ENCODE peak calls at places on chromosomes 12 and 14, in nine cellular contexts. G is ovary, T is PC-3, Y is left ventricle myocardium inferior, M is uterus, E is stomach, J is cardiac muscle cell, W is heart right ventricle, A is heart left ventricle. D is an unnamed sample.
A peak's percentile ranks its signal among the peaks of the same experiment; 100 is the strongest.

GRCh38 chr12:20403230-20403629 is 34.9 kb downstream of the PDE3A start:
- DNase-seq in E (no peak), J (no peak), G (no peak), A (no peak), W (no peak), M (no peak), Y (no peak), T (no peak), D (no peak)

GRCh38 chr12:59843260-59843843 is 247.5 kb downstream of the SLC16A7 start:
- DNase-seq in A (no peak), W (no peak), Y (no peak), J (no peak), M (no peak), T (peak; percentile 64), E (no peak), G (no peak), D (no peak)

GRCh38 chr12:120013659-120014380 is 24.8 kb downstream of the BICDL1 start:
- DNase-seq in T (peak; percentile 68), Y (no peak), J (no peak), M (no peak), W (no peak), E (no peak), A (no peak), G (no peak), D (no peak)

GRCh38 chr14:55332654-55333570 is 61.7 kb downstream of the FBXO34 start:
- DNase-seq in Y (no peak), G (no peak), A (no peak), E (no peak), T (no peak), J (no peak), M (no peak), W (no peak), D (no peak)

GRCh38 chr12:96392397-96392796 is 7.8 kb downstream of the CDK17 start:
- DNase-seq in W (no peak), G (no peak), J (peak; percentile 36), E (no peak), A (no peak), Y (no peak), T (no peak), M (no peak), D (no peak)

GRCh38 chr14:68942281-68943035 is 36.6 kb downstream of the ACTN1 start:
- DNase-seq in Y (no peak), T (no peak), M (no peak), A (no peak), J (peak; percentile 42), W (no peak), G (no peak), E (no peak), D (no peak)

GRCh38 chr14:48686650-48687049 is 899.5 kb downstream of the RPS29 start:
- DNase-seq in E (no peak), A (no peak), G (no peak), W (no peak), J (no peak), M (no peak), T (no peak), Y (no peak), D (no peak)

GRCh38 chr12:4037747-4038312 is 164.6 kb upstream of the PARP11 start:
- DNase-seq in A (no peak), W (peak; percentile 56), T (peak; percentile 58), Y (no peak), M (peak; percentile 45), E (peak; percentile 35), J (peak; percentile 58), G (peak; percentile 55), D (peak; percentile 82)

GRCh38 chr12:59179231-59179630 is 258.9 kb upstream of the LRIG3 start:
- DNase-seq in W (no peak), Y (no peak), T (peak; percentile 57), E (no peak), J (no peak), M (no peak), A (no peak), G (no peak), D (no peak)

GRCh38 chr14:65256714-65257113 is 154.4 kb upstream of the MAX start:
- DNase-seq in E (no peak), T (no peak), M (no peak), A (no peak), Y (no peak), G (no peak), W (no peak), J (no peak), D (no peak)
- H3K4me1 ChIP-seq in E (peaks cover 32% of the 10 kb centered on the region), T (peaks cover 53% of the 10 kb centered on the region), M (no peaks in the 10 kb centered on the region), A (no peaks in the 10 kb centered on the region), Y (peaks cover 5% of the 10 kb centered on the region), G (no peaks in the 10 kb centered on the region), W (no peaks in the 10 kb centered on the region), J (peaks cover 10% of the 10 kb centered on the region), D (peaks cover 58% of the 10 kb centered on the region)

GRCh38 chr12:106582264-106582591 is 576 bp upstream of the RFX4 start:
- DNase-seq in A (no peak), M (no peak), J (no peak), W (no peak), G (no peak), Y (no peak), T (no peak), E (no peak), D (no peak)

GRCh38 chr12:106584104-106585064 is 1.6 kb downstream of the RFX4 start:
- DNase-seq in T (no peak), G (no peak), J (no peak), W (no peak), M (no peak), E (no peak), A (no peak), Y (no peak), D (peak; percentile 8)

GRCh38 chr12:106581543-106582263 is 1.1 kb upstream of the RFX4 start:
- DNase-seq in M (no peak), Y (no peak), T (no peak), G (no peak), W (no peak), A (no peak), E (no peak), J (peak; percentile 44), D (peak; percentile 45)

GRCh38 chr12:106583578-106584103 is 837 bp downstream of the RFX4 start:
- DNase-seq in G (no peak), A (no peak), Y (no peak), J (peak; percentile 27), W (no peak), E (no peak), M (no peak), T (no peak), D (no peak)

DNA sequence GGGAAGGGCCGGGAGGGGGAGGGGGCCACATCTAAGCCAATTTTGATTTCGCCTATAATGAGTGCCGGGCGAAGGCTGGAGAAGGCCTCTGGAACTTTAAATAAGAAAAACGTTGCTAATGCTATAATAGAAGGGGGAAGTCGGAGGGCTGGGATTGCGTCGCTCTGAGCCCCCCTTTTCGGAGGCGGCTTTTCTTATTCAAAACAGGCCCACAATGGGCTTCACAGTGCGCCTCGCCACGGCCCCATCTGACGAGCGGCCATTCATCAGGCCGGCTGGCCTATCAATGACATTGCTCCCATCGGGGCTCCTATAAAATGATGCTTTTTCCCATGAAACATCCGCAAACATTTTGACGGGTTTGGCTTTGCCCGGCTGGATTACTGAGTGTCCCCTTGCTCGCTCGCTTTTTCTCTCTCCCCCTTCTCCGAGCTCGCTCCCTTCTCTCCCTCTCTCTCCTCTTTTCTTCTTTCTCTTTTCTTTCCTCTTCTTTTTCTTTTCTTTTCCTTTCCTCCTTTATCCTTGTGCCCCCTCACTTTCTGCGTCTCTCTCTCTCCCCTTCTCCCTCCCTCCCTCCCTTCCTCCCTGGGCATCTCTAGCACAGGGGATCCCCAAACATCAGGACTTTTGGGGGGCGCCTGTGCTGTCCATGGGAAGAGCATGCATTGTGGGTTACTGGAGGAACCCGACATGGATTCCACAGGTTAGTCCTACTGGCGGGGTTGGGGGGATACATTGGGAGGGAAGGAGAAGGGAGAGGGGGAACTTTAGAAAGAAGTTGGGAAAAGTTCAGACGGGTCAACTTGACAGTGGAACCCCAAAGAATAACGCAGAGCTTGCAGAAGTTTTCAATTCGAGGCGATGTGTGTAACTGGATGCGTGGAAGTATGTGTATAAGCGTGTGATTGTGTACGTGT is at the start of gene RFX4:
- DNase-seq in M (no peak), W (no peak), J (no peak), G (no peak), A (no peak), Y (no peak), T (no peak), E (no peak), D (no peak)
- H3K9me3 ChIP-seq in M (no peaks in the 10 kb centered on the region), W (no peaks in the 10 kb centered on the region), J (no peaks in the 10 kb centered on the region), G (no peaks in the 10 kb centered on the region), A (no peaks in the 10 kb centered on the region), Y (no peaks in the 10 kb centered on the region), T (no peaks in the 10 kb centered on the region), E (no peaks in the 10 kb centered on the region), D (no peaks in the 10 kb centered on the region)

GRCh38 chr14:50040401-50040775 is 76.0 kb downstream of the VCPKMT start:
- DNase-seq in W (no peak), Y (no peak), J (peak; percentile 80), M (no peak), A (no peak), E (peak; percentile 29), G (no peak), T (peak; percentile 91), D (no peak)

GRCh38 chr14:50039734-50040400 is 76.5 kb downstream of the VCPKMT start:
- DNase-seq in G (no peak), M (no peak), W (no peak), J (peak; percentile 93), A (no peak), E (no peak), T (peak; percentile 44), Y (peak; percentile 42), D (peak; percentile 56)

GRCh38 chr14:50038398-50039119 is 77.8 kb downstream of the VCPKMT start:
- DNase-seq in M (no peak), J (peak; percentile 71), Y (no peak), E (no peak), G (no peak), W (no peak), T (peak; percentile 98), A (no peak), D (no peak)

GRCh38 chr14:50037837-50038236 is 78.5 kb downstream of the VCPKMT start:
- DNase-seq in A (no peak), G (no peak), J (peak; percentile 22), T (no peak), E (no peak), Y (no peak), M (peak; percentile 52), W (peak; percentile 35), D (no peak)

GRCh38 chr14:50039120-50039517 is 77.3 kb downstream of the VCPKMT start:
- DNase-seq in T (no peak), Y (no peak), E (no peak), G (no peak), M (no peak), J (no peak), A (no peak), W (no peak), D (no peak)
- H3K4me1 ChIP-seq in T (peaks cover 49% of the 10 kb centered on the region), Y (peaks cover 16% of the 10 kb centered on the region), E (peaks cover 29% of the 10 kb centered on the region), G (no peaks in the 10 kb centered on the region), M (no peaks in the 10 kb centered on the region), J (peaks cover 3% of the 10 kb centered on the region), A (peaks cover 9% of the 10 kb centered on the region), W (peaks cover 46% of the 10 kb centered on the region), D (peaks cover 25% of the 10 kb centered on the region)

GRCh38 chr14:20194101-20194500 is 3.4 kb downstream of the OR11G2 start:
- DNase-seq in M (no peak), A (no peak), J (no peak), E (no peak), G (no peak), T (no peak), Y (no peak), W (no peak), D (no peak)

GRCh38 chr14:20195911-20196310 is 5.2 kb downstream of the OR11G2 start:
- DNase-seq in G (no peak), J (no peak), Y (no peak), M (no peak), A (no peak), W (no peak), E (no peak), T (peak; percentile 17), D (no peak)

GRCh38 chr14:20190596-20190995 is at the start of gene OR11G2:
- DNase-seq in Y (no peak), E (no peak), J (no peak), A (no peak), W (no peak), M (no peak), G (no peak), T (no peak), D (no peak)

GRCh38 chr14:20191396-20191795 is 700 bp downstream of the OR11G2 start:
- DNase-seq in G (no peak), W (no peak), E (no peak), T (no peak), J (no peak), M (no peak), Y (no peak), A (no peak), D (no peak)
- H3K9me3 ChIP-seq in G (no peaks in the 10 kb centered on the region), W (no peaks in the 10 kb centered on the region), E (no peaks in the 10 kb centered on the region), T (no peaks in the 10 kb centered on the region), J (no peaks in the 10 kb centered on the region), M (no peaks in the 10 kb centered on the region), Y (no peaks in the 10 kb centered on the region), A (no peaks in the 10 kb centered on the region), D (no peaks in the 10 kb centered on the region)

D was measured in Caco-2.